ENCODE peak calls at places on chromosomes 1 and 21, in five cellular contexts. One of them, this sample, is unnamed.

GRCh38 chr1:244231572-244232315 is 180.7 kb downstream of the ZBTB18 start:
- DNase-seq in breast epithelium: no peak
- DNase-seq in sigmoid colon: no peak
- DNase-seq in HCT116: no peak
- DNase-seq in stomach: peak; percentile 46
- DNase-seq in this sample: no peak

GRCh38 chr1:159187647-159188374 is 16.4 kb downstream of the CADM3 start:
- DNase-seq in breast epithelium: no peak
- DNase-seq in sigmoid colon: no peak
- DNase-seq in HCT116: no peak
- DNase-seq in stomach: no peak
- DNase-seq in this sample: no peak

GRCh38 chr1:94002046-94002787 is 93.0 kb upstream of the GCLM start:
- DNase-seq in breast epithelium: no peak
- DNase-seq in sigmoid colon: no peak
- DNase-seq in HCT116: no peak
- DNase-seq in stomach: no peak
- DNase-seq in this sample: no peak

GRCh38 chr1:163467291-163467690 is 145.5 kb downstream of the NUF2 start:
- DNase-seq in breast epithelium: no peak
- DNase-seq in sigmoid colon: no peak
- DNase-seq in HCT116: no peak
- DNase-seq in stomach: no peak
- DNase-seq in this sample: no peak

GRCh38 chr1:240464099-240464498 is 147.9 kb downstream of the GREM2 start:
- DNase-seq in breast epithelium: no peak
- DNase-seq in sigmoid colon: no peak
- DNase-seq in HCT116: no peak
- DNase-seq in stomach: no peak
- DNase-seq in this sample: no peak

GRCh38 chr1:33842348-33842747 is 21.5 kb upstream of the HMGB4 start:
- DNase-seq in breast epithelium: no peak
- DNase-seq in sigmoid colon: no peak
- DNase-seq in HCT116: no peak
- DNase-seq in stomach: no peak
- DNase-seq in this sample: no peak

GRCh38 chr1:111448482-111448917 is 556 bp downstream of the WDR77 start:
- DNase-seq in breast epithelium: no peak
- DNase-seq in sigmoid colon: no peak
- DNase-seq in HCT116: no peak
- DNase-seq in stomach: no peak
- DNase-seq in this sample: no peak

GRCh38 chr1:113802367-113803007 is 9.8 kb downstream of the RSBN1 start:
- DNase-seq in breast epithelium: no peak
- DNase-seq in sigmoid colon: no peak
- DNase-seq in HCT116: no peak
- DNase-seq in stomach: no peak
- DNase-seq in this sample: no peak

GRCh38 chr1:230147253-230148193 is 80.5 kb downstream of the GALNT2 start:
- DNase-seq in breast epithelium: no peak
- DNase-seq in sigmoid colon: no peak
- DNase-seq in HCT116: no peak
- DNase-seq in stomach: no peak
- DNase-seq in this sample: no peak

GRCh38 chr1:207673399-207673798 is 28.5 kb downstream of the CR1L start:
- DNase-seq in breast epithelium: no peak
- DNase-seq in sigmoid colon: no peak
- DNase-seq in HCT116: no peak
- DNase-seq in stomach: no peak
- DNase-seq in this sample: no peak

GRCh38 chr21:35476616-35477395 is 427.7 kb upstream of the RUNX1 start:
- DNase-seq in breast epithelium: no peak
- DNase-seq in sigmoid colon: no peak
- DNase-seq in HCT116: no peak
- DNase-seq in stomach: no peak
- DNase-seq in this sample: no peak

GRCh38 chr1:212557739-212558664 is 50.6 kb upstream of the ATF3 start:
- DNase-seq in breast epithelium: peak; percentile 70
- DNase-seq in sigmoid colon: peak; percentile 80
- DNase-seq in HCT116: no peak
- DNase-seq in stomach: no peak
- DNase-seq in this sample: peak; percentile 94

GRCh38 chr1:85629532-85629920 is 49.0 kb downstream of the CCN1 start:
- DNase-seq in breast epithelium: no peak
- DNase-seq in sigmoid colon: no peak
- DNase-seq in HCT116: no peak
- DNase-seq in stomach: no peak
- DNase-seq in this sample: no peak

GRCh38 chr1:147389532-147390184 is 147.2 kb downstream of the CHD1L start:
- DNase-seq in breast epithelium: no peak
- DNase-seq in sigmoid colon: no peak
- DNase-seq in HCT116: peak; percentile 27
- DNase-seq in stomach: no peak
- DNase-seq in this sample: no peak

GRCh38 chr1:6300342-6301141 is 39.6 kb upstream of the GPR153 start:
- DNase-seq in breast epithelium: no peak
- DNase-seq in sigmoid colon: no peak
- DNase-seq in HCT116: no peak
- DNase-seq in stomach: peak; percentile 54
- DNase-seq in this sample: no peak

GRCh38 chr1:51504806-51505525 is 14.1 kb downstream of the EPS15 start:
- DNase-seq in breast epithelium: no peak
- DNase-seq in sigmoid colon: no peak
- DNase-seq in HCT116: no peak
- DNase-seq in stomach: no peak
- DNase-seq in this sample: no peak

GRCh38 chr1:208526726-208527125 is 282.5 kb upstream of the PLXNA2 start:
- DNase-seq in breast epithelium: no peak
- DNase-seq in sigmoid colon: no peak
- DNase-seq in HCT116: no peak
- DNase-seq in stomach: no peak
- DNase-seq in this sample: no peak

GRCh38 chr1:226978350-226979114 is 38.4 kb downstream of the COQ8A start:
- DNase-seq in breast epithelium: no peak
- DNase-seq in sigmoid colon: peak; percentile 51
- DNase-seq in HCT116: no peak
- DNase-seq in stomach: no peak
- DNase-seq in this sample: no peak

GRCh38 chr1:155228096-155228427 is 19.6 kb downstream of the MTX1 start:
- DNase-seq in breast epithelium: no peak
- DNase-seq in sigmoid colon: no peak
- DNase-seq in HCT116: no peak
- DNase-seq in stomach: no peak
- DNase-seq in this sample: no peak

GRCh38 chr1:27448982-27449381 is 41.0 kb downstream of the WASF2 start:
- DNase-seq in breast epithelium: no peak
- DNase-seq in sigmoid colon: no peak
- DNase-seq in HCT116: no peak
- DNase-seq in stomach: no peak
- DNase-seq in this sample: no peak

GRCh38 chr1:154157520-154158306 is 2.8 kb upstream of the NUP210L start:
- DNase-seq in breast epithelium: no peak
- DNase-seq in sigmoid colon: no peak
- DNase-seq in HCT116: no peak
- DNase-seq in stomach: peak; percentile 29
- DNase-seq in this sample: no peak

GRCh38 chr1:234656981-234657651 is 47.1 kb upstream of the IRF2BP2 start:
- DNase-seq in breast epithelium: no peak
- DNase-seq in sigmoid colon: no peak
- DNase-seq in HCT116: peak; percentile 86
- DNase-seq in stomach: no peak
- DNase-seq in this sample: peak; percentile 11

GRCh38 chr1:201172336-201172735 is 18.1 kb upstream of the TMEM9 start:
- DNase-seq in breast epithelium: no peak
- DNase-seq in sigmoid colon: no peak
- DNase-seq in HCT116: no peak
- DNase-seq in stomach: no peak
- DNase-seq in this sample: no peak

GRCh38 chr1:235867903-235868469 is 1.3 kb upstream of the LYST start:
- DNase-seq in breast epithelium: no peak
- DNase-seq in sigmoid colon: no peak
- DNase-seq in HCT116: no peak
- DNase-seq in stomach: no peak
- DNase-seq in this sample: no peak

GRCh38 chr1:95207223-95207935 is 26.6 kb upstream of the RWDD3 start:
- DNase-seq in breast epithelium: no peak
- DNase-seq in sigmoid colon: no peak
- DNase-seq in HCT116: no peak
- DNase-seq in stomach: peak; percentile 31
- DNase-seq in this sample: no peak

GRCh38 chr1:43976045-43976444 is 1.3 kb downstream of the ATP6V0B start:
- DNase-seq in breast epithelium: no peak
- DNase-seq in sigmoid colon: no peak
- DNase-seq in HCT116: no peak
- DNase-seq in stomach: no peak
- DNase-seq in this sample: no peak

GRCh38 chr1:110390096-110390495 is 730 bp downstream of the SLC16A4 start:
- DNase-seq in breast epithelium: no peak
- DNase-seq in sigmoid colon: peak; percentile 83
- DNase-seq in HCT116: no peak
- DNase-seq in stomach: no peak
- DNase-seq in this sample: peak; percentile 81

DNA sequence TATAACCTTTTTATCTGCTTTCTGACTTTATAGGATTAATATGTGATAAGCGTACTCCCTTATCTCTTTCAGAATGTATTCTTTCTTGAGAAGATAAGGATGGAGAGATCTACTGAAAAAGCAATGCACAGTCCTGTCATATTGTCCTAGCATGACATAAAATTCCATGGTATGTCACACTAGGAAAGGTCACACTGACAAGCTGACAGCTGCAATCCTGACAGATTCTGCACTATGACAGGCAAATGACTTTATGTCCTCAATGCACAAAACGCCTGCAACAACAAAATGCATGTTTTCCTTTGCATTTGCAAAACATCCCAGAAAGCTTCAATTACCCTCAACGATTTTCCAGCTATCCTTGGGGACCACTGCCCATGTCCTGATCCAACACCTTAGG is 393.8 kb downstream of the DSCAM start:
- DNase-seq in breast epithelium: no peak
- DNase-seq in sigmoid colon: no peak
- DNase-seq in HCT116: no peak
- DNase-seq in stomach: no peak
- DNase-seq in this sample: no peak
- TF ChIP-seq CTCF in breast epithelium: no peak
- TF ChIP-seq CTCF in sigmoid colon: no peak
- TF ChIP-seq CTCF in HCT116: no peak
- TF ChIP-seq CTCF in stomach: no peak
- TF ChIP-seq CTCF in this sample: no peak

GRCh38 chr1:175679931-175680652 is 63.3 kb downstream of the TNR start:
- DNase-seq in breast epithelium: no peak
- DNase-seq in sigmoid colon: no peak
- DNase-seq in HCT116: no peak
- DNase-seq in stomach: no peak
- DNase-seq in this sample: no peak
- TF ChIP-seq POLR2AphosphoS5 in breast epithelium: no peak
- TF ChIP-seq POLR2AphosphoS5 in sigmoid colon: no peak
- TF ChIP-seq POLR2AphosphoS5 in HCT116: no peak
- TF ChIP-seq POLR2AphosphoS5 in stomach: no peak
- TF ChIP-seq POLR2AphosphoS5 in this sample: no peak

GRCh38 chr1:1081311-1082238 is 7.5 kb upstream of the RNF223 start:
- DNase-seq in breast epithelium: peak; percentile 49
- DNase-seq in sigmoid colon: peak; percentile 62
- DNase-seq in HCT116: no peak
- DNase-seq in stomach: peak; percentile 21
- DNase-seq in this sample: peak; percentile 82

GRCh38 chr1:1080951-1081310 is 6.8 kb upstream of the RNF223 start:
- DNase-seq in breast epithelium: peak; percentile 48
- DNase-seq in sigmoid colon: peak; percentile 68
- DNase-seq in HCT116: no peak
- DNase-seq in stomach: no peak
- DNase-seq in this sample: no peak

GRCh38 chr1:1082239-1083180 is 8.4 kb upstream of the RNF223 start:
- DNase-seq in breast epithelium: peak; percentile 50
- DNase-seq in sigmoid colon: peak; percentile 66
- DNase-seq in HCT116: no peak
- DNase-seq in stomach: peak; percentile 24
- DNase-seq in this sample: peak; percentile 17

GRCh38 chr1:1080122-1080753 is 6.1 kb upstream of the RNF223 start:
- DNase-seq in breast epithelium: peak; percentile 69
- DNase-seq in sigmoid colon: peak; percentile 75
- DNase-seq in HCT116: peak; percentile 42
- DNase-seq in stomach: peak; percentile 52
- DNase-seq in this sample: peak; percentile 93

DNA sequence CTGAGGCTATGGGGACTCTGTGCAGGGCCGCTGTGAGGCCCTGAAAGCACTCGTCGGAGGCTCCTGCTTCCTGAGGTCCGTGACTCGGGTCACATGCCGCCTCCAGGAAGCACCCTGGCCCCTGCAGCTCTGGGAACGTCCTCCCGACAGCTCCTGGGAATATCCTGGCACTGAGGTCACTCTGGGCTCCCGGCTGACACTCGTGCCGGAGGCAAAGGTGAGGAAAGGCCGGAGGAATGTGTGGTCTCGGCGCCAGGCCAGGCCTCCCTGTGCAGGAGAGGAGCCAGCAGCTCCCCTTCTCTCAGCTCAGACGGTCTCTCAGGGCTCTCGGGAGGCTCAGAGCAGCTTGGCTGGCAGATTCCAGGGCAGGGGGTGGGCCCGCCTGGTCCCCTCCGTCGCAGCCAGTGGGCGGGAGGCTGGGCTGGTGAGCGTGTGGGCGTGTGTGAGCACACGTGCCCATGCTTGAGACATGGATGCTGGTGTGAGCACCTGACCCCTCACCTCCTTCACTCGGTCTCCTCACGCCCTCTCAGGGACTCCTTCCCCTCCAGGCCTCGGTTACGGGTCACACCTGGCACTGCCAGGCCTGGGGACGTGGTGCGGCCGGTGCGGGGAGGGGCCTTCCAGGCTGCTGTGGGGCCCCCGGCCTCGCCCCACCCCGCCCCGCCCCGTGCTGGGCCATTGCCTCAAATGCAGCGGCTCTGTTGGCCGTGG is 5.5 kb upstream of the RNF223 start:
- DNase-seq in breast epithelium: peak; percentile 92
- DNase-seq in sigmoid colon: peak; percentile 81
- DNase-seq in HCT116: peak; percentile 60
- DNase-seq in stomach: peak; percentile 77
- DNase-seq in this sample: peak; percentile 90
- TF ChIP-seq POLR2A in breast epithelium: no peak
- TF ChIP-seq POLR2A in sigmoid colon: no peak
- TF ChIP-seq POLR2A in HCT116: peak; percentile 23
- TF ChIP-seq POLR2A in stomach: no peak
- TF ChIP-seq POLR2A in this sample: no peak

DNA sequence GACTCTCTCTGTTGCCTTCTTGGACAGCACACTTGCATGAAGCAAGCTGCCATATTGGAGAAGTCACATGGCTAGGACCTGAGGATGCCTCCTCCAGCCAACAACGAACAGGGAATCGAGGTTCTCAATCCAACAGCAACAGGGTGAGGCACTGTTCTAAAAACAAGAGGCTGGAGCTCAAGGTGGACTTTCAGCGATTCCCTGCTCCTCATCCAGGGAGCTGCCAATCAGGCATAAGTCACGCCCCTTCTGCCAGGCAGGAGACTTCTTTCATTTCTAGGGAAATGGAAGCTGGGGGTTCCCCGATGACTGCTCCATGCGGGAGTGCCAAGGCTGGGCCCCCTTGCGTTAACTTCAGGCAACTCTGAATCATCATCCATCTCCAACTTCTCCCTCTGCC is 22.7 kb upstream of the IFNAR1 start:
- DNase-seq in breast epithelium: no peak
- DNase-seq in sigmoid colon: no peak
- DNase-seq in HCT116: no peak
- DNase-seq in stomach: no peak
- DNase-seq in this sample: no peak
- TF ChIP-seq CTCF in breast epithelium: no peak
- TF ChIP-seq CTCF in sigmoid colon: no peak
- TF ChIP-seq CTCF in HCT116: no peak
- TF ChIP-seq CTCF in stomach: no peak
- TF ChIP-seq CTCF in this sample: no peak

This sample was measured in upper lobe of left lung.